ENCODE peak calls at places on chromosomes 16 and 17, in six cellular contexts. Z is left lung, P is Peyer's patch, X is keratinocyte, H is lower lobe of right lung, Q is heart right ventricle. D is an unnamed sample.

GRCh38 chr17:68646626-68647526 is 45.7 kb upstream of the FAM20A start:
- DNase-seq in Q (no peak), H (no peak), Z (peak; percentile 41), X (no peak), P (no peak), D (no peak)

GRCh38 chr16:69404275-69404805 is 18.5 kb upstream of the TERF2 start:
- DNase-seq in H (no peak), Q (no peak), X (peak; percentile 55), Z (no peak), P (peak; percentile 68), D (no peak)

GRCh38 chr16:50688083-50688482 is 5.3 kb upstream of the NOD2 start:
- DNase-seq in Q (no peak), H (no peak), X (no peak), Z (no peak), P (no peak), D (no peak)

GRCh38 chr16:23171234-23171948 is 11.2 kb upstream of the SCNN1G start:
- DNase-seq in H (no peak), Z (no peak), P (no peak), X (no peak), Q (no peak), D (no peak)

GRCh38 chr17:74089869-74090464 is 113.5 kb upstream of the RPL38 start:
- DNase-seq in X (peak; percentile 35), Q (no peak), P (peak; percentile 79), H (peak; percentile 68), Z (no peak), D (peak; percentile 14)

GRCh38 chr17:42517516-42517915 is 18.5 kb upstream of the NAGLU start:
- DNase-seq in Q (peak; percentile 89), P (peak; percentile 95), H (peak; percentile 91), X (no peak), Z (peak; percentile 93), D (peak; percentile 57)

GRCh38 chr16:4322121-4323035 is 6.5 kb downstream of the GLIS2 start:
- DNase-seq in P (no peak), Q (no peak), X (no peak), Z (no peak), H (no peak), D (no peak)

GRCh38 chr17:30905742-30906100 is 317 bp downstream of the TEFM start:
- DNase-seq in X (no peak), H (no peak), P (no peak), Z (no peak), Q (no peak), D (peak; percentile 32)

GRCh38 chr16:1687427-1688316 is 9.6 kb downstream of the JPT2 start:
- DNase-seq in P (no peak), H (no peak), X (no peak), Z (no peak), Q (no peak), D (no peak)

GRCh38 chr17:78129385-78130079 is 977 bp upstream of the TMC6 start:
- DNase-seq in P (peak; percentile 79), H (no peak), X (no peak), Z (peak; percentile 68), Q (peak; percentile 13), D (peak; percentile 37)

GRCh38 chr16:19808061-19808621 is 76.5 kb downstream of the GPRC5B start:
- DNase-seq in X (no peak), H (no peak), Z (no peak), P (no peak), Q (no peak), D (peak; percentile 7)

GRCh38 chr17:949623-950338 is 29.8 kb downstream of the NXN start:
- DNase-seq in H (no peak), X (no peak), Q (no peak), Z (no peak), P (no peak), D (no peak)
- H3K4me3 ChIP-seq in H (no peak overlapping the region), X (no peak overlapping the region), Q (no peak overlapping the region), Z (no peak overlapping the region), P (no peak overlapping the region), D (no peak overlapping the region)

GRCh38 chr17:690346-690745 is 24.3 kb downstream of the VPS53 start:
- DNase-seq in P (no peak), Z (no peak), X (no peak), H (no peak), Q (no peak), D (no peak)

GRCh38 chr17:691423-691822 is 23.2 kb downstream of the VPS53 start:
- DNase-seq in X (peak; percentile 30), P (no peak), H (no peak), Q (no peak), Z (no peak), D (no peak)

GRCh38 chr17:685006-685405 is 29.6 kb downstream of the VPS53 start:
- DNase-seq in H (no peak), P (no peak), Z (no peak), Q (no peak), X (no peak), D (no peak)

GRCh38 chr17:689556-690247 is 24.9 kb downstream of the VPS53 start:
- DNase-seq in P (no peak), Z (no peak), X (no peak), Q (no peak), H (peak; percentile 52), D (no peak)

DNA sequence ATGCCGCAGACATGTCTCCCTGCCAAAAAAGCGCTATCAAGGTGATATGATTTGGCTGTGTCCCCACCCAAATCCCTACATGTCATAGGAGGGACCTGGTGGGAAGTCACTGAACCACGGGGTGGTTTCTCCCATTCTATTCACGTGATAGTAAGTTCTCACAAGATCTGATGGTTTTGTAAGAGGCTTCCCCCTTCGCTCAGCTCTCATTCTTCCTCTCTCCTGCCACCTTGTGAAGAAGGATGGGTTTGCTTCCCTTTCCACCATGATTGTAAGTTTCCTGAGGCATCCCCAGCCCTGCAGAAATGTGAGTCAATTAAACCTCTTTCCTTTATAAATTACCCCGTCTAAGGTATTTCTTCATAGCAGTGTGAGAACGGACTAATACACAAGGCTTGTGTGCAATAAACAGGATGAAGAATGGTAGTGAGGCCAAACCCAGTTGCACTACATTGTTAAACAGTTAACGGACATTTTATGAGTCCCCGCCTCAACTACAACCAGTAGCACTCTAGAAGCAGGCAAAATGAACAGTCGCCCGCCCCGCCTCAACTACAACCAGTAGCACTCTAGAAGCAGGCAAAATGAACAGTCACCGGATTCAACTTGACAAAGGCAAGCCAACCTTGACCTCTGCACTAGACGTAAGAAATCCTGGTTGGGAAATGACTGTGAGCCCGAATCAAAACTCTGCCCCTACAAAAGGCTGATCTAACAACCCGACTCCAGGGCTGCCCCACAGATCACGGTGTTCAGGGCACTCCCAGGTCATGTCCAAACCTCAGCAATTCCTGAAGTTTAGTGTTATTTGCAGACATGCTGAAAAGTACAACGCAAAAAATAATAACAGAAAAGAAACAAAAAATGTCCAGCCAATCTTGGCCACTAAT is 26.3 kb downstream of the VPS53 start:
- DNase-seq in Z (no peak), Q (no peak), X (no peak), P (no peak), H (no peak), D (no peak)
- TF ChIP-seq CTCF in Z (no peak), Q (no peak), X (no peak), P (peak; percentile 14), H (peak; percentile 22), D (peak; percentile 8)

GRCh38 chr16:8846401-8846932 is 22.3 kb downstream of the CARHSP1 start:
- DNase-seq in P (no peak), Q (no peak), H (no peak), X (no peak), Z (no peak), D (no peak)

GRCh38 chr16:8847623-8848022 is 21.2 kb downstream of the CARHSP1 start:
- DNase-seq in H (no peak), Z (no peak), Q (no peak), P (peak; percentile 44), X (no peak), D (no peak)

GRCh38 chr16:8848939-8849391 is 19.8 kb downstream of the CARHSP1 start:
- DNase-seq in Z (no peak), H (no peak), X (no peak), P (no peak), Q (no peak), D (no peak)

GRCh38 chr16:8849411-8850011 is 19.3 kb downstream of the CARHSP1 start:
- DNase-seq in Z (no peak), Q (no peak), H (no peak), X (no peak), P (no peak), D (no peak)

DNA sequence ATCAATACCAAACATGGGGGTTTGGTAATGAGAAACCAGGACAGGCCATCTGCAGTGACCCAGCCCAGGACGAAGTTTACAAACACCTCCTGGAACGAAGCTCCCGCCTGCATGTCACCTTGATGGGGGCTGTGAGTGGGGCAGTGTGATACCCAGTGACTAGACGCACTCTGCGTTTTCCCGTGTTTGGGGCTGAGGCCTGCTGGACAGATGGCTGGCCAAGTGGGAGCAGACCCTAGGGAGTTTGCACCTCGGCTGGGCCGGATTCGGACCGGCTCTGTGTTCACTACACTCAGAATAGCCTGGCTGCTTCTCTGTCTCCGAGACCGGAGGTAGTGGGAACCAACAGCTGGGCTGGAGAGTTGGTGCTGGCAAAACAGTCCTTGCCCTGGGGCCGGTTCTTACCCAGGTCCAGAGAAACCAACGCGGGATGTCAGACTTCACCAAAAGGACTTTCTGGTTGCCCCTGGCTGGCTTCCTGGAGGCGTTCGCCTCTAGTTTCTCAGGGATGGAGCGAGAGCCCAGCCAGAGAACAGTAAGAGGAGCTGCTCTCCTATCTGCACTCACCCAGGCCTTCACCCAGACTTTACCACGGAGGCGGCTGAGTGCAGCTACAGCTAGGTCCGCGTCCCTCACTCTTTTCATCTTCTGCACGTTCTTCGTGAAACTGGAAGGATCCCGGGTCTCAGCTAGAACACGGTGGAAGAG is 20.4 kb downstream of the CARHSP1 start:
- DNase-seq in P (no peak), Q (no peak), H (no peak), Z (no peak), X (no peak), D (no peak)
- H3K36me3 ChIP-seq in P (no peaks in the 10 kb centered on the region), Q (peaks cover 66% of the 10 kb centered on the region), H (peaks cover 66% of the 10 kb centered on the region), Z (peaks cover 74% of the 10 kb centered on the region), X (peaks cover 21% of the 10 kb centered on the region), D (peaks cover 43% of the 10 kb centered on the region)

GRCh38 chr16:85221081-85221809 is 109.0 kb upstream of the CIBAR2 start:
- DNase-seq in X (no peak), P (no peak), Z (no peak), Q (no peak), H (no peak), D (no peak)

GRCh38 chr16:85220125-85220839 is 108.0 kb upstream of the CIBAR2 start:
- DNase-seq in H (peak; percentile 75), Q (peak; percentile 85), P (peak; percentile 59), Z (no peak), X (no peak), D (no peak)

GRCh38 chr16:85225291-85225690 is 113.0 kb upstream of the CIBAR2 start:
- DNase-seq in Z (no peak), P (no peak), Q (no peak), X (no peak), H (no peak), D (no peak)

GRCh38 chr16:85221810-85222150 is 109.5 kb upstream of the CIBAR2 start:
- DNase-seq in H (no peak), P (no peak), Z (no peak), Q (no peak), X (no peak), D (no peak)

DNA sequence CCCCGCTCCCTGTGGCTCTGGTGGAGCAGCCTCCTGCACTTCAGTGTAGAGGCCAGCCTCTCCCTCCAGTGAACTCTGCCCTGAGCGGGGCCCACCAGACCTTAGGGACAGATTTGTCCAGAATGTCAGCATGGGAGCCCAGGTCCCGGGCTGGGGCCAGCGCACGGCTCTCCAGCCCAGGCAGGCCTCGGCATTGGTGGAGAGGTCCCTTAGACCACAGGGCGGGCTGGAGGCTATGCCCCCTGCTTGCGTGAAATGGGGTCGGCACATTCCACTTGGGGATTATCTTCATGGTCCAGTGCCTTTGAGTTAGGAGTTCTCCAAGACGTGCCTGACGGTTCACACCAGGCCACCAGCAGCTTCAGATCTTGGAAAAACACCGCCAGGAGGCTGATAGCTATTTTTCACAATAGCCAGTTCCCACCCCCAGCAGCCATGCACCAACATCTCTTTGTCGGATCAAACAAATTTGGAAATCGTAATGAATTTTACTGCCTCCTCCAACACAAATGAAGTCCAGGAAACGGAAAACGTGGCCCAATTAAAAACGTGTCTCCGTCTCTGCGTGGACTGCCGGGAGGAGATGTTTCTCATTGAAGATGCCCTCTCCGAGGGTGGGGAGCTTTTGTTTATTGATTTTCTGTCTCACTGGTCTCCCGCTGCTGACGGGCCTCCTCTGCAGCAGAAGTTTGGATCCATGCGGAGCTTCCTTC is 110.0 kb upstream of the CIBAR2 start:
- DNase-seq in Q (no peak), X (no peak), P (no peak), Z (no peak), H (no peak), D (no peak)
- H3K4me3 ChIP-seq in Q (no peak overlapping the region), X (no peak overlapping the region), P (no peak overlapping the region), Z (no peak overlapping the region), H (no peak overlapping the region), D (no peak overlapping the region)